ENCODE peak calls at places on chromosomes 7 and 10, in nine cellular contexts. One of them, this sample, is unnamed.

GRCh38 chr10:57785546-57785945 is 482.1 kb downstream of the IPMK start:
- DNase-seq in A549: no peak
- DNase-seq in cardiac muscle cell: no peak
- DNase-seq in coronary artery: no peak
- DNase-seq in cardiac fibroblast: no peak
- DNase-seq in nephron progenitor cell: no peak
- DNase-seq in RWPE1: peak
- DNase-seq in dorsolateral prefrontal cortex: no peak
- DNase-seq in activated B cell treated with CpG ODN at 0.5 μM for 24 hours: no peak
- DNase-seq in this sample: no peak

GRCh38 chr7:54788664-54789063 is 29.7 kb upstream of the SEC61G start:
- DNase-seq in dorsolateral prefrontal cortex: peak
- DNase-seq in nephron progenitor cell: peak
- DNase-seq in cardiac fibroblast: peak
- DNase-seq in A549: peak
- DNase-seq in activated B cell treated with CpG ODN at 0.5 μM for 24 hours: no peak
- DNase-seq in RWPE1: peak
- DNase-seq in coronary artery: no peak
- DNase-seq in cardiac muscle cell: peak
- DNase-seq in this sample: no peak

GRCh38 chr10:49631975-49632374 is 18.1 kb downstream of the CHAT start:
- DNase-seq in activated B cell treated with CpG ODN at 0.5 μM for 24 hours: no peak
- DNase-seq in cardiac fibroblast: no peak
- DNase-seq in RWPE1: no peak
- DNase-seq in nephron progenitor cell: no peak
- DNase-seq in coronary artery: no peak
- DNase-seq in dorsolateral prefrontal cortex: no peak
- DNase-seq in cardiac muscle cell: no peak
- DNase-seq in A549: no peak
- DNase-seq in this sample: no peak

GRCh38 chr7:92626281-92626846 is 36.2 kb upstream of the FAM133B start:
- DNase-seq in coronary artery: no peak
- DNase-seq in activated B cell treated with CpG ODN at 0.5 μM for 24 hours: no peak
- DNase-seq in dorsolateral prefrontal cortex: no peak
- DNase-seq in cardiac fibroblast: no peak
- DNase-seq in A549: no peak
- DNase-seq in nephron progenitor cell: no peak
- DNase-seq in RWPE1: no peak
- DNase-seq in cardiac muscle cell: no peak
- DNase-seq in this sample: no peak

GRCh38 chr7:143504215-143504936 is 26.7 kb downstream of the TAS2R41 start:
- DNase-seq in A549: no peak
- DNase-seq in RWPE1: no peak
- DNase-seq in activated B cell treated with CpG ODN at 0.5 μM for 24 hours: no peak
- DNase-seq in cardiac fibroblast: no peak
- DNase-seq in nephron progenitor cell: no peak
- DNase-seq in dorsolateral prefrontal cortex: no peak
- DNase-seq in coronary artery: no peak
- DNase-seq in cardiac muscle cell: peak
- DNase-seq in this sample: no peak

GRCh38 chr10:101933976-101934375 is 90.4 kb upstream of the KCNIP2 start:
- DNase-seq in A549: no peak
- DNase-seq in coronary artery: no peak
- DNase-seq in cardiac fibroblast: no peak
- DNase-seq in RWPE1: no peak
- DNase-seq in cardiac muscle cell: no peak
- DNase-seq in activated B cell treated with CpG ODN at 0.5 μM for 24 hours: no peak
- DNase-seq in dorsolateral prefrontal cortex: no peak
- DNase-seq in nephron progenitor cell: no peak
- DNase-seq in this sample: no peak

GRCh38 chr10:32958992-32959703 is 1.1 kb upstream of the ITGB1 start:
- DNase-seq in cardiac fibroblast: peak
- DNase-seq in dorsolateral prefrontal cortex: no peak
- DNase-seq in activated B cell treated with CpG ODN at 0.5 μM for 24 hours: no peak
- DNase-seq in coronary artery: no peak
- DNase-seq in RWPE1: no peak
- DNase-seq in A549: no peak
- DNase-seq in cardiac muscle cell: no peak
- DNase-seq in nephron progenitor cell: no peak
- DNase-seq in this sample: no peak

GRCh38 chr7:55557666-55558188 is 14.6 kb downstream of the VOPP1 start:
- DNase-seq in coronary artery: no peak
- DNase-seq in cardiac fibroblast: no peak
- DNase-seq in A549: no peak
- DNase-seq in nephron progenitor cell: no peak
- DNase-seq in cardiac muscle cell: no peak
- DNase-seq in dorsolateral prefrontal cortex: no peak
- DNase-seq in activated B cell treated with CpG ODN at 0.5 μM for 24 hours: peak
- DNase-seq in RWPE1: no peak
- DNase-seq in this sample: no peak

GRCh38 chr7:43508434-43508833 is 74.5 kb upstream of the STK17A start:
- DNase-seq in activated B cell treated with CpG ODN at 0.5 μM for 24 hours: no peak
- DNase-seq in A549: no peak
- DNase-seq in cardiac fibroblast: no peak
- DNase-seq in cardiac muscle cell: no peak
- DNase-seq in coronary artery: no peak
- DNase-seq in nephron progenitor cell: no peak
- DNase-seq in RWPE1: no peak
- DNase-seq in dorsolateral prefrontal cortex: no peak
- DNase-seq in this sample: no peak

GRCh38 chr10:1591045-1591444 is 146.3 kb downstream of the ADARB2 start:
- DNase-seq in cardiac fibroblast: no peak
- DNase-seq in cardiac muscle cell: no peak
- DNase-seq in coronary artery: peak
- DNase-seq in nephron progenitor cell: no peak
- DNase-seq in activated B cell treated with CpG ODN at 0.5 μM for 24 hours: no peak
- DNase-seq in A549: no peak
- DNase-seq in RWPE1: no peak
- DNase-seq in dorsolateral prefrontal cortex: no peak
- DNase-seq in this sample: no peak

GRCh38 chr7:21429021-21429420 is 1.1 kb downstream of the SP4 start:
- DNase-seq in cardiac muscle cell: no peak
- DNase-seq in RWPE1: no peak
- DNase-seq in cardiac fibroblast: no peak
- DNase-seq in dorsolateral prefrontal cortex: no peak
- DNase-seq in activated B cell treated with CpG ODN at 0.5 μM for 24 hours: no peak
- DNase-seq in A549: no peak
- DNase-seq in coronary artery: no peak
- DNase-seq in nephron progenitor cell: no peak
- DNase-seq in this sample: no peak

GRCh38 chr10:10794056-10794455 is 223.6 kb upstream of the CELF2 start:
- DNase-seq in coronary artery: no peak
- DNase-seq in cardiac muscle cell: no peak
- DNase-seq in cardiac fibroblast: peak
- DNase-seq in A549: no peak
- DNase-seq in nephron progenitor cell: no peak
- DNase-seq in activated B cell treated with CpG ODN at 0.5 μM for 24 hours: no peak
- DNase-seq in dorsolateral prefrontal cortex: no peak
- DNase-seq in RWPE1: peak
- DNase-seq in this sample: no peak

GRCh38 chr7:98294798-98295382 is 13.4 kb downstream of the BRI3 start:
- DNase-seq in cardiac muscle cell: peak
- DNase-seq in A549: peak
- DNase-seq in RWPE1: peak
- DNase-seq in activated B cell treated with CpG ODN at 0.5 μM for 24 hours: peak
- DNase-seq in cardiac fibroblast: peak
- DNase-seq in dorsolateral prefrontal cortex: peak
- DNase-seq in nephron progenitor cell: peak
- DNase-seq in coronary artery: no peak
- DNase-seq in this sample: peak

GRCh38 chr7:66206116-66206908 is 1.2 kb downstream of the TPST1 start:
- DNase-seq in dorsolateral prefrontal cortex: no peak
- DNase-seq in cardiac fibroblast: peak
- DNase-seq in A549: no peak
- DNase-seq in RWPE1: no peak
- DNase-seq in coronary artery: no peak
- DNase-seq in cardiac muscle cell: peak
- DNase-seq in nephron progenitor cell: no peak
- DNase-seq in activated B cell treated with CpG ODN at 0.5 μM for 24 hours: no peak
- DNase-seq in this sample: no peak

GRCh38 chr7:107564553-107565298 is 955 bp downstream of the DUS4L start:
- DNase-seq in RWPE1: peak
- DNase-seq in dorsolateral prefrontal cortex: no peak
- DNase-seq in nephron progenitor cell: no peak
- DNase-seq in cardiac fibroblast: peak
- DNase-seq in A549: peak
- DNase-seq in activated B cell treated with CpG ODN at 0.5 μM for 24 hours: no peak
- DNase-seq in coronary artery: no peak
- DNase-seq in cardiac muscle cell: peak
- DNase-seq in this sample: no peak

GRCh38 chr7:132066776-132067175 is 509.5 kb downstream of the PLXNA4 start:
- DNase-seq in cardiac muscle cell: peak
- DNase-seq in RWPE1: no peak
- DNase-seq in A549: no peak
- DNase-seq in coronary artery: peak
- DNase-seq in cardiac fibroblast: peak
- DNase-seq in nephron progenitor cell: no peak
- DNase-seq in dorsolateral prefrontal cortex: peak
- DNase-seq in activated B cell treated with CpG ODN at 0.5 μM for 24 hours: no peak
- DNase-seq in this sample: no peak

DNA sequence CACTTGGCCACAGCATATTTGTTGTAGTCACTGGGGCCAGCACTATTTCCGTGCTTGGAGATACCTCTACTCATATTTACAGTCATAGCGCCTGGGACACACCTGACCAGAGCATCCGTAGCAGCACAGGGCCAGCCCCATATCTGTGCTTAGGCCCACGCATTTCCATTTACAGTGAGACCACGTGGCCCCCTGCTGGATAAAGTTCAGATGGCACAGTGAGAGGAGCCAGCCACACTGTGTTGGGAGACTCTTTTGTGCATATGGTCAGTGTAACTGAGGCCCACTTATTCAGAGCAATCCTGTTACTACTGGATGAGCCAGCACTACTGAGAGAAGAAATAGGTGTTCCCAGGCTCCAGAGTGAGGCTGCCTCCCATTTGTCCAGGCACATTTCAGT is 455.3 kb downstream of the REEP3 start:
- DNase-seq in nephron progenitor cell: peak
- DNase-seq in RWPE1: peak
- DNase-seq in coronary artery: no peak
- DNase-seq in dorsolateral prefrontal cortex: peak
- DNase-seq in cardiac muscle cell: peak
- DNase-seq in cardiac fibroblast: peak
- DNase-seq in activated B cell treated with CpG ODN at 0.5 μM for 24 hours: no peak
- DNase-seq in A549: peak
- DNase-seq in this sample: no peak
- TF ChIP-seq CTCF in nephron progenitor cell: peak
- TF ChIP-seq CTCF in RWPE1: no peak
- TF ChIP-seq CTCF in coronary artery: no peak
- TF ChIP-seq CTCF in dorsolateral prefrontal cortex: peak
- TF ChIP-seq CTCF in cardiac muscle cell: peak
- TF ChIP-seq CTCF in cardiac fibroblast: peak
- TF ChIP-seq CTCF in activated B cell treated with CpG ODN at 0.5 μM for 24 hours: no peak
- TF ChIP-seq CTCF in A549: no peak
- TF ChIP-seq CTCF in this sample: peak

DNA sequence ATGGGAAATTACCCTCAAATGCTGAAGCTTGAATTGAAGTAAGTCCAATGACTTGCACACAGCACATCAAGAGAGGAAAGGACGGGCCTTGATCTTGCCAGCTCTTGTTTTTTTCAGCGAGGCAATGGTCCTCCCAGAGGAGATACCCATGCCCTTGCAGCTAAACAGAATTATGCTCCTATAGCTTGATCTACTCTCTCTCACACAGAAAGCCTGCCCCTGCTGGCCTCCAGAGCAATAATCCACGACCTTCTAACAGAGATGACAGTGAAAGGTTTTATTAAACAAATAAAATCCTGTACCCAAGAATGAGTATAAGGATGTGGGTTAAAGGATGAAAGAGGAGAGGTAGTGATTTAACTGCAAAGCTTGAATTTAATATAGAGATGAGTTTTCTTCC is 268.0 kb downstream of the ADRA2A start:
- DNase-seq in dorsolateral prefrontal cortex: no peak
- DNase-seq in RWPE1: no peak
- DNase-seq in coronary artery: no peak
- DNase-seq in cardiac muscle cell: no peak
- DNase-seq in nephron progenitor cell: no peak
- DNase-seq in A549: peak
- DNase-seq in cardiac fibroblast: peak
- DNase-seq in activated B cell treated with CpG ODN at 0.5 μM for 24 hours: no peak
- DNase-seq in this sample: no peak
- TF ChIP-seq CTCF in dorsolateral prefrontal cortex: no peak
- TF ChIP-seq CTCF in RWPE1: peak
- TF ChIP-seq CTCF in coronary artery: no peak
- TF ChIP-seq CTCF in cardiac muscle cell: no peak
- TF ChIP-seq CTCF in nephron progenitor cell: no peak
- TF ChIP-seq CTCF in A549: no peak
- TF ChIP-seq CTCF in cardiac fibroblast: no peak
- TF ChIP-seq CTCF in activated B cell treated with CpG ODN at 0.5 μM for 24 hours: no peak
- TF ChIP-seq CTCF in this sample: peak

DNA sequence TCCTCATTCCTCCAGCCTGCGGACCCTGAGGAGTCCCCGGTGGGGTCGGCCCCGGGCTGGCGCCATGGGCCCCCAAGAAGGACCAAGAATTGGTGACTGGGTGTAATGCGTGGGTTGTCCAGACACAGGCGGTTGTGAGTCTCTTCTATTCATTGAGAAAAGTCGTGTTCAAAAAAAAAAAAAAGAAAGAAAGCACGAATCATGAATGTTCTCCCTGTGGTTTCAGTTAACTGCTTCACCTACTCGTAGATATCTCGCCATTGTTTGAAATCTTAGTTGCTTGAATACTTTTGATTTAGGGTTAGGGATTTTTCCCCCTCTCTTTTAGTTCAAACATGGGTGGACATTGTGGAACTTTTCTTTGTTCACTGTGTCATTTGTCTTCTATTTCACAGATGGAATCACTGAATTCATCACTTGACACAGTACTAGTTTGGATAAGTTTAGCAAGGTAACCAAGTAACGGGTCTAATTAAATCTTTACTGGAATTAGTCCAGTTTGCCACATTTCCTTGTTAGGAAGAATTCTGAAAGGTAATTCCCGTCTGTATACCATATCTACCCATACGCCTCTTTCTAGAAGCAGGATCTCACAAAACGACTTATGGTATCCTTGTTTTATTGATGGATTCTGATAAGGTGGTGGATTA is 775 bp downstream of the STARD3NL start:
- DNase-seq in cardiac fibroblast: peak
- DNase-seq in cardiac muscle cell: no peak
- DNase-seq in coronary artery: no peak
- DNase-seq in dorsolateral prefrontal cortex: no peak
- DNase-seq in RWPE1: no peak
- DNase-seq in A549: no peak
- DNase-seq in nephron progenitor cell: no peak
- DNase-seq in activated B cell treated with CpG ODN at 0.5 μM for 24 hours: no peak
- DNase-seq in this sample: no peak
- TF ChIP-seq CTCF in cardiac fibroblast: no peak
- TF ChIP-seq CTCF in cardiac muscle cell: no peak
- TF ChIP-seq CTCF in coronary artery: no peak
- TF ChIP-seq CTCF in dorsolateral prefrontal cortex: no peak
- TF ChIP-seq CTCF in RWPE1: peak
- TF ChIP-seq CTCF in A549: no peak
- TF ChIP-seq CTCF in nephron progenitor cell: no peak
- TF ChIP-seq CTCF in activated B cell treated with CpG ODN at 0.5 μM for 24 hours: no peak
- TF ChIP-seq CTCF in this sample: no peak

DNA sequence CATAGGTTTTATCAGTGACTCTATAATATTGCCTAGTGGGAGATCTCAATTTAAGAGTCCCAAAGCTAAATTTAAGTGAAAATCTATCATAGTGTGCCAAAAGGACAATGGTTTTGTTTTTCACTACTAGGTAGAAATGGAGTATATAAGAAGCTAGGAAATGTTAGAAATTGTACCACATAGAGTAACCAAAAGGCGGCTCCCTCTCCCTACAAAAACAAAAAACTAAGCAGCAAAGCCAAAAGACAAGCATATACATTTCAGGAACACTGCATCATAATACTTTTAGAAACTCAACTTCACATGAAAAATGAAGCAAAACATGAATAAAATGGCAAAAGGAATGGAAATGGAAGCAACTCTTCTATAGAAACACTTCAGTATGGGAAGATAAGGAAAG is 271.6 kb downstream of the CACNA2D1 start:
- DNase-seq in cardiac muscle cell: peak
- DNase-seq in coronary artery: no peak
- DNase-seq in activated B cell treated with CpG ODN at 0.5 μM for 24 hours: no peak
- DNase-seq in A549: no peak
- DNase-seq in dorsolateral prefrontal cortex: no peak
- DNase-seq in cardiac fibroblast: no peak
- DNase-seq in nephron progenitor cell: no peak
- DNase-seq in RWPE1: no peak
- DNase-seq in this sample: no peak
- TF ChIP-seq CTCF in cardiac muscle cell: peak
- TF ChIP-seq CTCF in coronary artery: no peak
- TF ChIP-seq CTCF in activated B cell treated with CpG ODN at 0.5 μM for 24 hours: no peak
- TF ChIP-seq CTCF in A549: peak
- TF ChIP-seq CTCF in dorsolateral prefrontal cortex: no peak
- TF ChIP-seq CTCF in cardiac fibroblast: no peak
- TF ChIP-seq CTCF in nephron progenitor cell: no peak
- TF ChIP-seq CTCF in RWPE1: no peak
- TF ChIP-seq CTCF in this sample: no peak